ENCODE peak calls at places on chromosome 11, in eight cellular contexts. J is transverse colon, W is AG10803, F is heart right ventricle, D is fibroblast of mammary gland, M is AG04450, P is cardiac muscle cell, Z is colonic mucosa. B is an unnamed sample.

GRCh38 chr11:89545701-89546100 is 54.5 kb upstream of the NOX4 start:
- DNase-seq in J (no peak), W (no peak), F (no peak), D (no peak), M (no peak), P (no peak), Z (no peak), B (no peak)

GRCh38 chr11:86923993-86924766 is 31.0 kb downstream of the FZD4 start:
- DNase-seq in J (no peak), W (no peak), F (no peak), D (no peak), M (no peak), P (peak), Z (no peak), B (peak)

GRCh38 chr11:80826808-80827207 is 1386.0 kb upstream of the TENM4 start:
- DNase-seq in J (no peak), W (no peak), F (no peak), D (no peak), M (no peak), P (no peak), Z (no peak), B (no peak)

GRCh38 chr11:73047773-73048371 is 94.2 kb downstream of the FCHSD2 start:
- DNase-seq in J (no peak), W (no peak), F (no peak), D (no peak), M (no peak), P (no peak), Z (no peak), B (no peak)

GRCh38 chr11:120564573-120565301 is 53.2 kb downstream of the GRIK4 start:
- DNase-seq in J (no peak), W (peak), F (peak), D (peak), M (no peak), P (peak), Z (no peak), B (no peak)

GRCh38 chr11:114915871-114916270 is 237.5 kb downstream of the NXPE2 start:
- DNase-seq in J (no peak), W (no peak), F (no peak), D (no peak), M (no peak), P (no peak), Z (no peak), B (no peak)

GRCh38 chr11:117382746-117383145 is 55.1 kb downstream of the CEP164 start:
- DNase-seq in J (no peak), W (no peak), F (no peak), D (no peak), M (no peak), P (no peak), Z (no peak), B (no peak)

GRCh38 chr11:74672956-74673895 is 58.0 kb downstream of the CHRDL2 start:
- DNase-seq in J (peak), W (peak), F (peak), D (peak), M (peak), P (peak), Z (peak), B (peak)

GRCh38 chr11:31487848-31488247 is 21.6 kb downstream of the IMMP1L start:
- DNase-seq in J (no peak), W (peak), F (no peak), D (peak), M (peak), P (peak), Z (no peak), B (no peak)

GRCh38 chr11:118328745-118329144 is 13.8 kb downstream of the CD3D start:
- DNase-seq in J (no peak), W (no peak), F (no peak), D (no peak), M (no peak), P (no peak), Z (no peak), B (no peak)

GRCh38 chr11:69005631-69006368 is 7.2 kb downstream of the MRGPRF start:
- DNase-seq in J (no peak), W (no peak), F (no peak), D (no peak), M (no peak), P (no peak), Z (no peak), B (no peak)

GRCh38 chr11:73322986-73323306 is 14.9 kb downstream of the ARHGEF17 start:
- DNase-seq in J (no peak), W (no peak), F (no peak), D (no peak), M (no peak), P (no peak), Z (no peak), B (no peak)

GRCh38 chr11:16111690-16112089 is 244.7 kb downstream of the SOX6 start:
- DNase-seq in J (no peak), W (no peak), F (no peak), D (no peak), M (no peak), P (no peak), Z (no peak), B (peak)

GRCh38 chr11:118215262-118215661 is 9.5 kb downstream of the JAML start:
- DNase-seq in J (no peak), W (no peak), F (no peak), D (no peak), M (no peak), P (no peak), Z (no peak), B (no peak)

GRCh38 chr11:94787798-94788197 is 19.6 kb downstream of the AMOTL1 start:
- DNase-seq in J (no peak), W (no peak), F (no peak), D (no peak), M (no peak), P (no peak), Z (no peak), B (no peak)

GRCh38 chr11:46234261-46234660 is 43.2 kb upstream of the CREB3L1 start:
- DNase-seq in J (no peak), W (no peak), F (no peak), D (no peak), M (no peak), P (no peak), Z (no peak), B (no peak)

GRCh38 chr11:56474729-56475128 is 1.6 kb upstream of the OR5M3 start:
- DNase-seq in J (no peak), W (no peak), F (no peak), D (no peak), M (no peak), P (no peak), Z (no peak), B (no peak)

GRCh38 chr11:68504432-68505066 is 44.0 kb downstream of the PPP6R3 start:
- DNase-seq in J (no peak), W (peak), F (no peak), D (no peak), M (no peak), P (no peak), Z (no peak), B (no peak)

GRCh38 chr11:111941963-111942362 is 4.8 kb downstream of the DIXDC1 start:
- DNase-seq in J (no peak), W (no peak), F (peak), D (no peak), M (no peak), P (no peak), Z (no peak), B (no peak)

GRCh38 chr11:18706330-18707243 is 8.0 kb downstream of the TMEM86A start:
- DNase-seq in J (peak), W (no peak), F (peak), D (peak), M (no peak), P (peak), Z (peak), B (no peak)

GRCh38 chr11:2300936-2301630 is 635 bp downstream of the C11orf21 start:
- DNase-seq in J (no peak), W (no peak), F (no peak), D (no peak), M (no peak), P (no peak), Z (no peak), B (no peak)

GRCh38 chr11:2302844-2303626 is 1.2 kb downstream of the TSPAN32 start:
- DNase-seq in J (no peak), W (no peak), F (peak), D (no peak), M (no peak), P (no peak), Z (peak), B (no peak)

GRCh38 chr11:2302280-2302843 is 549 bp downstream of the TSPAN32 start:
- DNase-seq in J (no peak), W (no peak), F (no peak), D (no peak), M (no peak), P (no peak), Z (peak), B (no peak)

GRCh38 chr11:2300290-2300935 is 1.3 kb downstream of the C11orf21 start:
- DNase-seq in J (no peak), W (no peak), F (no peak), D (no peak), M (no peak), P (no peak), Z (peak), B (no peak)

DNA sequence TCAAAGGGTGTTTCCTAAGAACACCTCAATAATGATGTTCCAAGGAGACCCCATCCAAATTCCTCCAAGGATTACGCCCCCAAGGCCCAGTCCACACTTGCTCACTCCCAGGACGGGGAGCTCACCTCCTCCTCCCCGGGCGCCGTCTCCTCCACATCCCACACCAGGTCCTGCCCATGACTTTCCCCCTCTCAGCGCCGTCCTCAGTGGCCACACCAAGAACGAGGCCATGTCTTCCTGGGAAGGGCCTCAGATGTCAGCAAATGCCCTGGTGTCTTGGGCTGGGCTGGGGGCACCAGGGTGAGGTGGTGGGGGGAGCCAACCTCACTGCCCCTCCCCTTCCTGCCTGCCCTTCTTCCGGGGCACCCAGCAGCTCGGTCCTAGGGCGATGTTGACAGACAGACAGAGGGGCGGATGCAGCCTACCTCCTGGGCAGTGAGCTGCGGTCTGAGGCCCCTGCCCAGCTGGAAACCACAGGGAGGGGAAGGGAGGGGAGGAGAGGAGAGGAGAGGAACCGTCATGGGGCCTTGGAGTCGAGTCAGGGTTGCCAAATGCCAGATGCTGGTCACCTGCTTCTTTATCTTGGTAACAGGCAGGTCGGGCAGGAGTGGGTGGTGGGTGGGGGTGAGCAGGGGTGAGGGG is at the start of the genes C11orf21 and TSPAN32:
- DNase-seq in J (peak), W (peak), F (peak), D (no peak), M (no peak), P (peak), Z (peak), B (no peak)
- H3K4me3 ChIP-seq in J (no peak), W (no peak), F (peak), D (no peak), M (no peak), P (no peak), Z (peak), B (no peak)

GRCh38 chr11:129996113-129996870 is 6.3 kb downstream of the PRDM10 start:
- DNase-seq in J (no peak), W (no peak), F (peak), D (no peak), M (no peak), P (peak), Z (peak), B (no peak)

GRCh38 chr11:129995163-129995562 is 7.5 kb downstream of the PRDM10 start:
- DNase-seq in J (no peak), W (no peak), F (no peak), D (no peak), M (no peak), P (no peak), Z (no peak), B (no peak)

GRCh38 chr11:129989437-129989836 is 13.2 kb downstream of the PRDM10 start:
- DNase-seq in J (no peak), W (no peak), F (no peak), D (no peak), M (no peak), P (no peak), Z (peak), B (no peak)

GRCh38 chr11:129987950-129988349 is 14.7 kb downstream of the PRDM10 start:
- DNase-seq in J (no peak), W (no peak), F (no peak), D (no peak), M (no peak), P (no peak), Z (no peak), B (no peak)

GRCh38 chr11:129992161-129992944 is 10.3 kb downstream of the PRDM10 start:
- DNase-seq in J (peak), W (peak), F (no peak), D (peak), M (no peak), P (peak), Z (peak), B (no peak)
- TF ChIP-seq CTCF in J (peak), W (no peak), F (peak), D (no peak), M (no peak), P (no peak), Z (peak), B (peak)

GRCh38 chr11:34086554-34087278 is 18.7 kb upstream of the NAT10 start:
- DNase-seq in J (no peak), W (peak), F (no peak), D (peak), M (no peak), P (no peak), Z (no peak), B (no peak)

DNA sequence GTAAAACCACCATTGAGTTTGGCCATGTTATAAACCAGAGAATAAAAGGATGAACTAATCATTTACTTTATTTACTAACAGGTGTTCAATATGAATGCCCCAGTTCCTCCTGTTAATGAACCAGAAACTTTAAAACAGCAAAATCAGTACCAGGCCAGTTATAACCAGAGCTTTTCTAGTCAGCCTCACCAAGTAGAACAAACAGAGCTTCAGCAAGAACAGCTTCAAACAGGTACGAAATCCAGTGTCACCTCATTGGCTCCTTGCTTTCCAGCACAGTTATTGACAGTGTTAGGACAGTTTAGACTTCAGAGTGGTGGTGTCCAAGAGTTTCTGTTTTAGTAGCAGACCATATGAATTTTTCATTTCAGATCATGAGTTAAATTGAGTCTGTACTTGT is 13.6 kb upstream of the NAT10 start:
- DNase-seq in J (no peak), W (no peak), F (no peak), D (no peak), M (no peak), P (no peak), Z (no peak), B (no peak)
- H3K4me3 ChIP-seq in J (no peak), W (no peak), F (no peak), D (no peak), M (no peak), P (no peak), Z (no peak), B (no peak)

DNA sequence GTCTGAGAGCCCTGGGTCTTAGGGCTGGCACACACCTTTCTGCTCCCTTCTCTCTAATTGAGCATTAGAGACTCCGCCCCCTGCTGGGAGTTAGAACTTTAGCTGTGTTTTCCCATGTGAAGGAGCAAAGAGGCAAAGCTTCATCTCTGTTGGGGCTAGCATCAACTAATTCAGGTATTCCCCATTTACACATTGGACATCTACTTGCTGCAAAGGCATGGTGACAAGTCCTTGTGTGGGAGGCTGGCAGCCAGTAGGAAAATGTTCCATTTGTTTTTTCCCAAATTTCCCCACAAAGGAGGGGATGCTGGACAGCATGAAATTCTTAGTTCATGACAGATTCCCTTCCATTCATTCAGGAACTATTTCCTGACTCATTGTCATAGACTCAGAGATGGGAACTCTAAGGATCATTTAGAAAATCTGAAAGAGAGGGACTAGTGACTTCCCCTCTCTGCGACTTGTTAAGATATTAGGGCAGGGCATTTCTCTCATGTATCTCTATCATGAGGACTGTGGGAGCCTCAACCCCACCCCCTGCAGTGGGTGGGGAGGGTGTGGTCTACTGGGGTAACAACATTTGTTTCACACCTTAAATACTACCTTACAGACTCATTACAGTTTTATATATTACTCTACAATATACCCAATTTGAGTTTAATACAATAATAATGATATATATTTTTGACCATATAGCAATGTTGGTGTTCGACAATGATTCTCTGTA is 3.7 kb downstream of the CD44 start:
- DNase-seq in J (peak), W (peak), F (no peak), D (peak), M (no peak), P (peak), Z (peak), B (no peak)
- TF ChIP-seq CTCF in J (peak), W (no peak), F (no peak), D (no peak), M (no peak), P (peak), Z (no peak), B (no peak)

GRCh38 chr11:47257518-47258316 is at the start of gene NR1H3:
- DNase-seq in J (peak), W (peak), F (peak), D (peak), M (no peak), P (peak), Z (peak), B (no peak)
- H3K4me3 ChIP-seq in J (peak), W (peak), F (peak), D (peak), M (peak), P (no peak), Z (peak), B (peak)

DNA sequence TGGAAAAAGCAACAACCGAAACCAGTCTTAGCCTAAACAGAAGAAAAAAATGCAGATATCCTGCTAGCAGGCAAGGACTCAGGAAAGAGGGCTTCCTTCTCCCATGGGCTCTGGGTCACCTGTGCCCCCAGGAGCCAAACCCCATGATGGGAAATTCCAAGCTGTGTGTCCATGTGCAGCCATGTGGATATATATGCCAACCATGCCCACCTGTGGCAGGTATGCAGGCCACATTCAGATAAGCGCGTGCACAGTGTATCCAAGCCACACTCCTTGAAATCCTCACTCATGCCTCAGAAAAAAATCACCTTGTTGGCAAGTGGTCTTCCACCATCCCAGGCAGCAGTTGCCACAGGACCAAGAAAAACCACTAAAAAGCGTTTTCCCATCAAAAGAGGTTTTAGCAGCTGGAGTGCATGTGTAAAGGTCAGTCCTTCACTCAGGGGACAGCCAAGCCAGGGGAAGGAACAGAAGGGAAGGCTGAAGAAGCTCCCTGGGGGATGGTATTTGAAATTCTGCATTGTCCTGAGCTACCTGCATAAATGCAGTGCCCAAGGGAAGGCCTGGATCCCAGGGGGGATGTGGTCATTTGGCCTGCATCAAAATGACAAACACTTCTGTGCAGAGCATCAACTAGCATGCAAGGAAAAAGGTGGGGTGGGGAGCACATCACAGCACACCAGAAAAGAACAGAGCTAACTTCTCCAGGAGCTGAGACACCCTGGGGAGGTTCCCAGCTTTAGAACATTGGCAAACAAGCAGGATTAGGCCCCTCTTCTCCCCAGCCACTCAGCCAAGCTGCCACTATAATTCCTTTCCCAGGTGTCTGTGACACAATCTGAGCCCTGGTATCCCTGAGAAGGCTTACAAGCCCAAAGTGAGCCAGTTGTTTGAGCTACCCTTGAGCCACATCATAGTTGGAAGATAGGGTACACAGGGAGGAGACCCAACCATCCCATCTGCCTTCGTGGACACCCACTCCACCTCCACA is 76.2 kb downstream of the GALNT18 start:
- DNase-seq in J (no peak), W (no peak), F (no peak), D (no peak), M (no peak), P (no peak), Z (no peak), B (no peak)
- TF ChIP-seq CTCF in J (no peak), W (no peak), F (no peak), D (no peak), M (no peak), P (no peak), Z (no peak), B (no peak)

GRCh38 chr11:85682330-85683305 is 3.4 kb downstream of the CCDC89 start:
- DNase-seq in J (peak), W (peak), F (peak), D (peak), M (peak), P (peak), Z (peak), B (no peak)
- H3K4me3 ChIP-seq in J (peak), W (peak), F (peak), D (peak), M (peak), P (no peak), Z (peak), B (peak)